ENCODE peak calls at places on chromosomes 1 and 21, in four cellular contexts. J is DND-41, D is tibial artery, P is SJSA1. F is an unnamed sample. For H3K27me3, the result is how much of the 10 kb centered on the place peaks cover.

GRCh38 chr1:78114034-78114956 is 68.5 kb downstream of the GIPC2 start:
- DNase-seq in J (peak), D (no peak), P (peak), F (no peak)

GRCh38 chr1:70495370-70495769 is 84.3 kb downstream of the CTH start:
- DNase-seq in J (no peak), P (no peak), D (no peak), F (no peak)

GRCh38 chr1:61851849-61852692 is 109.8 kb downstream of the PATJ start:
- DNase-seq in D (no peak), P (peak), J (no peak), F (no peak)

GRCh38 chr1:41358152-41358937 is 2.9 kb upstream of the FOXO6 start:
- DNase-seq in J (no peak), P (no peak), D (no peak), F (no peak)

GRCh38 chr1:9996624-9997582 is at the start of gene RBP7:
- DNase-seq in D (peak), J (no peak), P (no peak), F (no peak)

GRCh38 chr1:915295-916172 is 8.2 kb upstream of the SAMD11 start:
- DNase-seq in P (no peak), J (no peak), D (peak), F (no peak)

GRCh38 chr1:211604548-211604947 is 25.6 kb upstream of the SLC30A1 start:
- DNase-seq in D (no peak), J (no peak), P (no peak), F (no peak)

GRCh38 chr21:41168391-41169257 is 664 bp downstream of the BACE2 start:
- DNase-seq in J (peak), P (no peak), D (peak), F (peak)

GRCh38 chr1:227886993-227887696 is 60.6 kb downstream of the WNT9A start:
- DNase-seq in D (peak), J (no peak), P (peak), F (no peak)

GRCh38 chr1:225572422-225572821 is 80.5 kb downstream of the ENAH start:
- DNase-seq in P (no peak), J (no peak), D (no peak), F (no peak)

GRCh38 chr1:113874017-113874879 is 2.7 kb upstream of the PTPN22 start:
- DNase-seq in P (no peak), J (no peak), D (no peak), F (no peak)

GRCh38 chr1:79042117-79042516 is 35.6 kb upstream of the ADGRL4 start:
- DNase-seq in P (peak), J (no peak), D (no peak), F (no peak)

GRCh38 chr1:212609701-212610574 is 1.4 kb downstream of the ATF3 start:
- DNase-seq in J (no peak), P (peak), D (no peak), F (no peak)

GRCh38 chr1:6991271-6991670 is 206.0 kb downstream of the CAMTA1 start:
- DNase-seq in D (no peak), P (peak), J (no peak), F (no peak)

GRCh38 chr1:230877139-230877923 is 9.0 kb upstream of the C1orf198 start:
- DNase-seq in P (no peak), D (no peak), J (no peak), F (no peak)

GRCh38 chr1:40143891-40144575 is 17.2 kb upstream of the RLF start:
- DNase-seq in J (peak), P (peak), D (peak), F (peak)

GRCh38 chr1:248843687-248844086 is 5.7 kb downstream of the ZNF672 start:
- DNase-seq in D (no peak), J (no peak), P (no peak), F (no peak)

GRCh38 chr1:207823531-207823879 is 71.7 kb downstream of the CD46 start:
- DNase-seq in J (no peak), P (no peak), D (no peak), F (no peak)

GRCh38 chr1:207821464-207822045 is 69.7 kb downstream of the CD46 start:
- DNase-seq in J (no peak), P (no peak), D (peak), F (no peak)

GRCh38 chr1:207822124-207822601 is 70.3 kb downstream of the CD46 start:
- DNase-seq in D (peak), J (no peak), P (no peak), F (no peak)

GRCh38 chr1:207823880-207824566 is 72.2 kb downstream of the CD46 start:
- DNase-seq in P (peak), D (peak), J (peak), F (peak)

GRCh38 chr1:207822602-207823451 is 71.0 kb downstream of the CD46 start:
- DNase-seq in P (no peak), J (no peak), D (peak), F (peak)
- H3K4me3 ChIP-seq in P (no peak), J (no peak), D (peak), F (peak)

GRCh38 chr1:219880765-219881457 is 47.4 kb downstream of the SLC30A10 start:
- DNase-seq in J (no peak), D (no peak), P (no peak), F (no peak)
- H3K27me3 ChIP-seq in J (under half), D (under half), P (under half), F (under half)

GRCh38 chr1:220942278-220942677 is 63.0 kb downstream of the HLX start:
- DNase-seq in J (no peak), P (no peak), D (no peak), F (no peak)

DNA sequence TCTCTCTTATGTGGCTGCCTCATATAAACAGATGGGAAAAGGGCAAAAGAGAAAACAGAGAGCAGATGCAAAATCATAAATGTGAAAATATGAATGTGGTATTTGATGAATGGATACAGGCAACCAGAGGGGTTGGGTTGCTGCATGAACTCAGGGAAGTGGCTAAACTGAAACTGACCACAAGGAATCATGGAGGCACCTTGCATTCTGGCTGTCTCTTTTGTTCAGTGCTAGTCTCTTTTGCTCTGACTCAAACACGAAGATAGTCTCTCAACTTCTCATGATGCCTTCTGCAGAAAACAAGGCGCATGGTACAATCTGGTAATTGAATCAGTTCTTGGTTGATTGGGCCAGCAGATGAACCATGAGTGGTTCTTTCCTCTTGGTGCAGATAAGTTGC is 64.1 kb downstream of the HLX start:
- DNase-seq in J (no peak), D (no peak), P (no peak), F (no peak)
- H3K27ac ChIP-seq in J (no peak), D (no peak), P (no peak), F (no peak)

GRCh38 chr1:4447778-4448360 is 206.5 kb upstream of the AJAP1 start:
- DNase-seq in J (no peak), P (no peak), D (no peak), F (no peak)
- H3K4me3 ChIP-seq in J (no peak), P (no peak), D (no peak), F (no peak)

GRCh38 chr1:26356106-26356505 is 2.2 kb upstream of the CRYBG2 start:
- DNase-seq in D (no peak), J (no peak), P (no peak), F (no peak)
- H3K27me3 ChIP-seq in D (half or more), J (under half), P (under half), F (under half)

DNA sequence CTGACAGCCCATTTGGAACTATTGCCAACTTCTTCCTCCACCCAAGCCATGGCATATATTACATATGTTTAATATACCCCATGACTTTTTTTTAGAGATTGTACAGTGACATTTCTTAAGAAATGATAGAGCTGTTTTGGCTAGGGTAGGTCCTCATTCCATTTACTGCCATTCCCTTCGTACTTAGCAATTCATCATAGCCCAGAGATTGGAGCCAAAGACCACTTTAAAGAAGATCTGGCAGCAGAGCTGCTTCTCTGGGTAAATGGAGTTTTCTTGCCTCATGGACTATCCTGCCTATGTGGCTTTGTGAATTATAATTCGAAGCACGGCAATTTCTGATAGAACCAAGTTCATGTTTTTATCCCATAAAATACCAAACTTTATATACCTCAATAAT is 93.5 kb downstream of the ST3GAL3 start:
- DNase-seq in D (no peak), J (no peak), P (no peak), F (no peak)
- H3K27ac ChIP-seq in D (no peak), J (no peak), P (peak), F (no peak)

GRCh38 chr1:30757976-30758688 is 558 bp upstream of the LAPTM5 start:
- DNase-seq in D (no peak), J (no peak), P (no peak), F (no peak)
- H3K4me3 ChIP-seq in D (peak), J (no peak), P (no peak), F (peak)

GRCh38 chr21:33032434-33033047 is 6.8 kb downstream of the OLIG2 start:
- DNase-seq in D (no peak), J (no peak), P (no peak), F (no peak)

GRCh38 chr21:33033961-33034413 is 8.3 kb downstream of the OLIG2 start:
- DNase-seq in J (no peak), D (no peak), P (no peak), F (no peak)

GRCh38 chr21:33036430-33037162 is 10.9 kb downstream of the OLIG2 start:
- DNase-seq in D (peak), P (no peak), J (peak), F (no peak)

GRCh38 chr21:33033094-33033951 is 7.6 kb downstream of the OLIG2 start:
- DNase-seq in P (no peak), D (no peak), J (no peak), F (no peak)

DNA sequence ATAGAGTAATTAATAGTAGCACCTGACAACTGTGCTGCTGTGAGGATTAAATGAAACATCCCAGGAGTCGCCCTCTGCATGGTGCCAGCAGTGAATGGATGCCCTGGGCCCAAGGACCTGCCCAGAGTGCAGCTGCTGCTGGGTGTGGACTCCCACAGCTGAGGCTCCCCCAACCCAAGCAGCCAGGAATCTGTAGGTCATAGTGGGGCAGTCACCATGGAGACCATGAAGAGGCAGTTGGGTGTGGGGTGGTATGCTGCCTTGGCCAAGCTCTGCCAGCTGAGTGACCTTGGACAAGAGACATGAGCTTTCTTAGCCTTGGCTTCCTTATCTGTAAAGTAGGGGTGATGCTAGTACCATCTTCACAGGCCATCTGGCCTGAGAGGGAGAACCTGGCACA is 9.4 kb downstream of the OLIG2 start:
- DNase-seq in P (no peak), D (no peak), J (no peak), F (no peak)
- H3K27me3 ChIP-seq in P (under half), D (half or more), J (under half), F (half or more)

F was measured in breast epithelium.